ENCODE peak calls at places on chromosomes 16 and 17, in ten cellular contexts. One of them, this sample, is unnamed.

GRCh38 chr16:86609115-86609514 is 30.8 kb downstream of the FOXL1 start:
- DNase-seq in H1: no peak
- DNase-seq in psoas muscle: no peak
- DNase-seq in IMR-90: peak
- DNase-seq in lower leg skin: no peak
- DNase-seq in H9: no peak
- DNase-seq in endodermal cell: no peak
- DNase-seq in breast epithelium: no peak
- DNase-seq in CD8-positive, alpha-beta T cell: no peak
- DNase-seq in tibial artery: no peak
- DNase-seq in this sample: no peak

GRCh38 chr17:42407289-42407836 is 15.7 kb downstream of the CAVIN1 start:
- DNase-seq in breast epithelium: peak
- DNase-seq in IMR-90: peak
- DNase-seq in tibial artery: peak
- DNase-seq in H9: peak
- DNase-seq in H1: peak
- DNase-seq in endodermal cell: peak
- DNase-seq in CD8-positive, alpha-beta T cell: peak
- DNase-seq in psoas muscle: peak
- DNase-seq in lower leg skin: peak
- DNase-seq in this sample: peak

GRCh38 chr17:4576729-4577322 is 7.5 kb upstream of the SMTNL2 start:
- DNase-seq in endodermal cell: peak
- DNase-seq in tibial artery: no peak
- DNase-seq in lower leg skin: no peak
- DNase-seq in IMR-90: no peak
- DNase-seq in CD8-positive, alpha-beta T cell: no peak
- DNase-seq in psoas muscle: peak
- DNase-seq in H9: peak
- DNase-seq in breast epithelium: no peak
- DNase-seq in H1: peak
- DNase-seq in this sample: no peak

GRCh38 chr16:27748868-27749546 is 199.1 kb downstream of the KATNIP start:
- DNase-seq in psoas muscle: no peak
- DNase-seq in endodermal cell: peak
- DNase-seq in lower leg skin: peak
- DNase-seq in IMR-90: peak
- DNase-seq in H9: peak
- DNase-seq in H1: no peak
- DNase-seq in tibial artery: peak
- DNase-seq in CD8-positive, alpha-beta T cell: peak
- DNase-seq in breast epithelium: no peak
- DNase-seq in this sample: peak

GRCh38 chr16:30948087-30948955 is 547 bp upstream of the ORAI3 start:
- DNase-seq in endodermal cell: peak
- DNase-seq in IMR-90: peak
- DNase-seq in tibial artery: peak
- DNase-seq in breast epithelium: peak
- DNase-seq in CD8-positive, alpha-beta T cell: no peak
- DNase-seq in H1: peak
- DNase-seq in H9: peak
- DNase-seq in psoas muscle: peak
- DNase-seq in lower leg skin: peak
- DNase-seq in this sample: peak

GRCh38 chr17:77492446-77493237 is 351.9 kb downstream of the SEC14L1 start:
- DNase-seq in CD8-positive, alpha-beta T cell: no peak
- DNase-seq in IMR-90: no peak
- DNase-seq in H9: no peak
- DNase-seq in tibial artery: no peak
- DNase-seq in H1: no peak
- DNase-seq in psoas muscle: peak
- DNase-seq in endodermal cell: peak
- DNase-seq in breast epithelium: no peak
- DNase-seq in lower leg skin: no peak
- DNase-seq in this sample: no peak

GRCh38 chr17:80827646-80828643 is 163.7 kb upstream of the CHMP6 start:
- DNase-seq in psoas muscle: peak
- DNase-seq in lower leg skin: no peak
- DNase-seq in CD8-positive, alpha-beta T cell: no peak
- DNase-seq in tibial artery: no peak
- DNase-seq in breast epithelium: peak
- DNase-seq in H9: peak
- DNase-seq in endodermal cell: peak
- DNase-seq in H1: peak
- DNase-seq in IMR-90: peak
- DNase-seq in this sample: no peak

GRCh38 chr17:27384261-27384701 is 72.0 kb upstream of the KSR1 start:
- DNase-seq in endodermal cell: peak
- DNase-seq in H1: no peak
- DNase-seq in CD8-positive, alpha-beta T cell: no peak
- DNase-seq in psoas muscle: peak
- DNase-seq in breast epithelium: no peak
- DNase-seq in H9: no peak
- DNase-seq in IMR-90: peak
- DNase-seq in tibial artery: peak
- DNase-seq in lower leg skin: no peak
- DNase-seq in this sample: no peak

GRCh38 chr16:85372627-85373372 is 240.3 kb upstream of the GSE1 start:
- DNase-seq in tibial artery: peak
- DNase-seq in CD8-positive, alpha-beta T cell: no peak
- DNase-seq in breast epithelium: no peak
- DNase-seq in IMR-90: peak
- DNase-seq in lower leg skin: no peak
- DNase-seq in endodermal cell: no peak
- DNase-seq in psoas muscle: peak
- DNase-seq in H9: no peak
- DNase-seq in H1: no peak
- DNase-seq in this sample: no peak

GRCh38 chr16:9597967-9598730 is 506.7 kb downstream of the HAPSTR1 start:
- DNase-seq in IMR-90: no peak
- DNase-seq in H9: no peak
- DNase-seq in endodermal cell: no peak
- DNase-seq in psoas muscle: no peak
- DNase-seq in tibial artery: no peak
- DNase-seq in breast epithelium: no peak
- DNase-seq in H1: no peak
- DNase-seq in CD8-positive, alpha-beta T cell: no peak
- DNase-seq in lower leg skin: no peak
- DNase-seq in this sample: no peak

GRCh38 chr17:33090806-33091205 is 99.2 kb downstream of the SPACA3 start:
- DNase-seq in breast epithelium: no peak
- DNase-seq in H9: no peak
- DNase-seq in CD8-positive, alpha-beta T cell: no peak
- DNase-seq in endodermal cell: no peak
- DNase-seq in tibial artery: no peak
- DNase-seq in IMR-90: no peak
- DNase-seq in H1: no peak
- DNase-seq in lower leg skin: no peak
- DNase-seq in psoas muscle: no peak
- DNase-seq in this sample: no peak

GRCh38 chr16:24771779-24772157 is 42.3 kb downstream of the TNRC6A start:
- DNase-seq in psoas muscle: no peak
- DNase-seq in lower leg skin: no peak
- DNase-seq in H9: no peak
- DNase-seq in CD8-positive, alpha-beta T cell: no peak
- DNase-seq in H1: no peak
- DNase-seq in tibial artery: no peak
- DNase-seq in IMR-90: peak
- DNase-seq in breast epithelium: no peak
- DNase-seq in endodermal cell: no peak
- DNase-seq in this sample: no peak

GRCh38 chr16:10951016-10951415 is 6.7 kb downstream of the CLEC16A start:
- DNase-seq in breast epithelium: no peak
- DNase-seq in tibial artery: no peak
- DNase-seq in lower leg skin: no peak
- DNase-seq in CD8-positive, alpha-beta T cell: no peak
- DNase-seq in endodermal cell: no peak
- DNase-seq in psoas muscle: no peak
- DNase-seq in H9: no peak
- DNase-seq in IMR-90: peak
- DNase-seq in H1: no peak
- DNase-seq in this sample: no peak

GRCh38 chr17:73062726-73063125 is 29.8 kb downstream of the SLC39A11 start:
- DNase-seq in CD8-positive, alpha-beta T cell: no peak
- DNase-seq in IMR-90: no peak
- DNase-seq in breast epithelium: no peak
- DNase-seq in endodermal cell: no peak
- DNase-seq in H1: no peak
- DNase-seq in lower leg skin: no peak
- DNase-seq in H9: no peak
- DNase-seq in tibial artery: no peak
- DNase-seq in psoas muscle: no peak
- DNase-seq in this sample: no peak

GRCh38 chr17:80990921-80991644 is 558 bp upstream of the CHMP6 start:
- DNase-seq in breast epithelium: no peak
- DNase-seq in psoas muscle: no peak
- DNase-seq in CD8-positive, alpha-beta T cell: no peak
- DNase-seq in H1: no peak
- DNase-seq in lower leg skin: no peak
- DNase-seq in IMR-90: no peak
- DNase-seq in H9: no peak
- DNase-seq in tibial artery: no peak
- DNase-seq in endodermal cell: peak
- DNase-seq in this sample: no peak

GRCh38 chr17:57881143-57881542 is 31.3 kb upstream of the MRPS23 start:
- DNase-seq in CD8-positive, alpha-beta T cell: no peak
- DNase-seq in tibial artery: no peak
- DNase-seq in endodermal cell: peak
- DNase-seq in H9: peak
- DNase-seq in IMR-90: peak
- DNase-seq in H1: no peak
- DNase-seq in lower leg skin: no peak
- DNase-seq in breast epithelium: no peak
- DNase-seq in psoas muscle: no peak
- DNase-seq in this sample: no peak

GRCh38 chr16:11410382-11411058 is 65.3 kb downstream of the RMI2 start:
- DNase-seq in tibial artery: peak
- DNase-seq in CD8-positive, alpha-beta T cell: no peak
- DNase-seq in H9: no peak
- DNase-seq in breast epithelium: no peak
- DNase-seq in lower leg skin: no peak
- DNase-seq in psoas muscle: no peak
- DNase-seq in H1: no peak
- DNase-seq in endodermal cell: no peak
- DNase-seq in IMR-90: no peak
- DNase-seq in this sample: no peak

GRCh38 chr17:45096926-45097325 is 35.4 kb downstream of the PLCD3 start:
- DNase-seq in psoas muscle: no peak
- DNase-seq in breast epithelium: no peak
- DNase-seq in H1: no peak
- DNase-seq in tibial artery: no peak
- DNase-seq in CD8-positive, alpha-beta T cell: no peak
- DNase-seq in IMR-90: no peak
- DNase-seq in endodermal cell: peak
- DNase-seq in H9: peak
- DNase-seq in lower leg skin: no peak
- DNase-seq in this sample: no peak

GRCh38 chr16:75062944-75063444 is 53.6 kb downstream of the LDHD start:
- DNase-seq in H1: no peak
- DNase-seq in IMR-90: no peak
- DNase-seq in tibial artery: no peak
- DNase-seq in CD8-positive, alpha-beta T cell: no peak
- DNase-seq in endodermal cell: no peak
- DNase-seq in psoas muscle: no peak
- DNase-seq in H9: no peak
- DNase-seq in lower leg skin: no peak
- DNase-seq in breast epithelium: no peak
- DNase-seq in this sample: no peak

GRCh38 chr16:85720319-85720637 is 30.6 kb downstream of the C16orf74 start:
- DNase-seq in endodermal cell: no peak
- DNase-seq in IMR-90: no peak
- DNase-seq in psoas muscle: no peak
- DNase-seq in H9: no peak
- DNase-seq in breast epithelium: peak
- DNase-seq in H1: no peak
- DNase-seq in tibial artery: no peak
- DNase-seq in lower leg skin: no peak
- DNase-seq in CD8-positive, alpha-beta T cell: no peak
- DNase-seq in this sample: no peak

GRCh38 chr16:534089-534635 is 6.7 kb downstream of the CAPN15 start:
- DNase-seq in endodermal cell: no peak
- DNase-seq in lower leg skin: no peak
- DNase-seq in tibial artery: no peak
- DNase-seq in psoas muscle: peak
- DNase-seq in CD8-positive, alpha-beta T cell: no peak
- DNase-seq in H1: no peak
- DNase-seq in breast epithelium: no peak
- DNase-seq in IMR-90: no peak
- DNase-seq in H9: no peak
- DNase-seq in this sample: no peak

GRCh38 chr17:39820541-39820940 is 43.6 kb downstream of the IKZF3 start:
- DNase-seq in CD8-positive, alpha-beta T cell: no peak
- DNase-seq in H9: no peak
- DNase-seq in lower leg skin: no peak
- DNase-seq in endodermal cell: peak
- DNase-seq in psoas muscle: no peak
- DNase-seq in IMR-90: no peak
- DNase-seq in breast epithelium: no peak
- DNase-seq in tibial artery: no peak
- DNase-seq in H1: no peak
- DNase-seq in this sample: no peak
- TF ChIP-seq CTCF in CD8-positive, alpha-beta T cell: no peak
- TF ChIP-seq CTCF in H9: no peak
- TF ChIP-seq CTCF in lower leg skin: no peak
- TF ChIP-seq CTCF in endodermal cell: no peak
- TF ChIP-seq CTCF in psoas muscle: no peak
- TF ChIP-seq CTCF in IMR-90: no peak
- TF ChIP-seq CTCF in breast epithelium: no peak
- TF ChIP-seq CTCF in tibial artery: no peak
- TF ChIP-seq CTCF in H1: no peak
- TF ChIP-seq CTCF in this sample: no peak

GRCh38 chr17:82859431-82860403 is 19.9 kb upstream of the ZNF750 start:
- DNase-seq in H1: no peak
- DNase-seq in H9: no peak
- DNase-seq in endodermal cell: peak
- DNase-seq in psoas muscle: peak
- DNase-seq in tibial artery: no peak
- DNase-seq in breast epithelium: no peak
- DNase-seq in CD8-positive, alpha-beta T cell: peak
- DNase-seq in lower leg skin: no peak
- DNase-seq in IMR-90: peak
- DNase-seq in this sample: no peak
- TF ChIP-seq CTCF in H1: no peak
- TF ChIP-seq CTCF in H9: no peak
- TF ChIP-seq CTCF in endodermal cell: no peak
- TF ChIP-seq CTCF in psoas muscle: no peak
- TF ChIP-seq CTCF in tibial artery: no peak
- TF ChIP-seq CTCF in breast epithelium: no peak
- TF ChIP-seq CTCF in CD8-positive, alpha-beta T cell: no peak
- TF ChIP-seq CTCF in lower leg skin: no peak
- TF ChIP-seq CTCF in IMR-90: no peak
- TF ChIP-seq CTCF in this sample: no peak

GRCh38 chr16:61366006-61366405 is 670.2 kb downstream of the CDH8 start:
- DNase-seq in IMR-90: no peak
- DNase-seq in breast epithelium: no peak
- DNase-seq in H1: no peak
- DNase-seq in lower leg skin: no peak
- DNase-seq in CD8-positive, alpha-beta T cell: no peak
- DNase-seq in tibial artery: no peak
- DNase-seq in H9: no peak
- DNase-seq in psoas muscle: no peak
- DNase-seq in endodermal cell: no peak
- DNase-seq in this sample: no peak
- TF ChIP-seq CTCF in IMR-90: no peak
- TF ChIP-seq CTCF in breast epithelium: no peak
- TF ChIP-seq CTCF in H1: peak
- TF ChIP-seq CTCF in lower leg skin: no peak
- TF ChIP-seq CTCF in CD8-positive, alpha-beta T cell: no peak
- TF ChIP-seq CTCF in tibial artery: no peak
- TF ChIP-seq CTCF in H9: peak
- TF ChIP-seq CTCF in psoas muscle: no peak
- TF ChIP-seq CTCF in endodermal cell: peak
- TF ChIP-seq CTCF in this sample: no peak

GRCh38 chr16:67613808-67614207 is 31.1 kb upstream of the CARMIL2 start:
- DNase-seq in tibial artery: no peak
- DNase-seq in CD8-positive, alpha-beta T cell: no peak
- DNase-seq in endodermal cell: peak
- DNase-seq in IMR-90: no peak
- DNase-seq in breast epithelium: no peak
- DNase-seq in H9: peak
- DNase-seq in H1: peak
- DNase-seq in psoas muscle: no peak
- DNase-seq in lower leg skin: no peak
- DNase-seq in this sample: peak
- TF ChIP-seq CTCF in tibial artery: no peak
- TF ChIP-seq CTCF in CD8-positive, alpha-beta T cell: no peak
- TF ChIP-seq CTCF in endodermal cell: peak
- TF ChIP-seq CTCF in IMR-90: peak
- TF ChIP-seq CTCF in breast epithelium: no peak
- TF ChIP-seq CTCF in H9: peak
- TF ChIP-seq CTCF in H1: peak
- TF ChIP-seq CTCF in psoas muscle: no peak
- TF ChIP-seq CTCF in lower leg skin: no peak
- TF ChIP-seq CTCF in this sample: no peak